ENCODE peak calls at places on chromosome X, in six cellular contexts. C is GM23248, D is DMS 273 treated with DMSO at 0.1 percent for 48 hours, I is brain microvascular endothelial cell, L is WERI-Rb-1, G is NCI-H2029. K is an unnamed sample.

GRCh38 chrX:144379156-144379555 is 495.3 kb downstream of the UBE2NL start:
- DNase-seq in C (no peak), D (no peak), I (no peak), L (no peak), G (no peak), K (no peak)

GRCh38 chrX:53682885-53683555 is 3.5 kb downstream of the HUWE1 start:
- DNase-seq in C (peak), D (no peak), I (peak), L (peak), G (peak), K (peak)

GRCh38 chrX:101287402-101287801 is 3.7 kb downstream of the TAF7L start:
- DNase-seq in C (peak), D (peak), I (peak), L (no peak), G (peak), K (peak)

GRCh38 chrX:70444326-70445196 is at the start of gene DLG3:
- DNase-seq in C (peak), D (no peak), I (no peak), L (peak), G (no peak), K (peak)

GRCh38 chrX:57155171-57155570 is 18.0 kb upstream of the SPIN2A start:
- DNase-seq in C (no peak), D (no peak), I (no peak), L (no peak), G (no peak), K (no peak)

GRCh38 chrX:78066110-78066509 is 37.9 kb upstream of the PGK1 start:
- DNase-seq in C (peak), D (no peak), I (no peak), L (no peak), G (no peak), K (no peak)

GRCh38 chrX:2627272-2627867 is 63.7 kb upstream of the CD99 start:
- DNase-seq in C (peak), D (no peak), I (peak), L (peak), G (no peak), K (peak)

GRCh38 chrX:97159916-97160800 is 276.4 kb downstream of the RPA4 start:
- DNase-seq in C (no peak), D (no peak), I (no peak), L (no peak), G (no peak), K (no peak)

GRCh38 chrX:119189586-119189985 is 46.5 kb upstream of the PGRMC1 start:
- DNase-seq in C (peak), D (peak), I (no peak), L (no peak), G (no peak), K (peak)

GRCh38 chrX:75156537-75156945 is 458 bp upstream of the ABCB7 start:
- DNase-seq in C (peak), D (no peak), I (peak), L (no peak), G (no peak), K (peak)

GRCh38 chrX:16712116-16712824 is at the start of gene CTPS2:
- DNase-seq in C (peak), D (no peak), I (peak), L (peak), G (no peak), K (peak)

GRCh38 chrX:13791559-13791958 is 25.3 kb downstream of the GPM6B start:
- DNase-seq in C (no peak), D (no peak), I (no peak), L (no peak), G (no peak), K (no peak)

GRCh38 chrX:41452972-41453371 is 5.8 kb downstream of the NYX start:
- DNase-seq in C (peak), D (no peak), I (peak), L (no peak), G (no peak), K (peak)

GRCh38 chrX:45524296-45524695 is 323.6 kb upstream of the DIPK2B start:
- DNase-seq in C (no peak), D (no peak), I (peak), L (no peak), G (peak), K (no peak)

GRCh38 chrX:72296991-72297390 is 8.7 kb downstream of the CITED1 start:
- DNase-seq in C (peak), D (no peak), I (no peak), L (no peak), G (no peak), K (no peak)

GRCh38 chrX:2325076-2325784 is 175.5 kb downstream of the DHRSX start:
- DNase-seq in C (no peak), D (no peak), I (peak), L (no peak), G (no peak), K (peak)

GRCh38 chrX:130330706-130331105 is 9.0 kb upstream of the SLC25A14 start:
- DNase-seq in C (peak), D (peak), I (peak), L (peak), G (peak), K (peak)

GRCh38 chrX:40778861-40779575 is 43.7 kb upstream of the MED14 start:
- DNase-seq in C (peak), D (no peak), I (peak), L (no peak), G (no peak), K (no peak)

GRCh38 chrX:130728208-130728607 is 174.8 kb downstream of the ENOX2 start:
- DNase-seq in C (peak), D (no peak), I (no peak), L (no peak), G (no peak), K (peak)

GRCh38 chrX:151779258-151779657 is 44.7 kb downstream of the CNGA2 start:
- DNase-seq in C (no peak), D (no peak), I (no peak), L (no peak), G (no peak), K (no peak)

GRCh38 chrX:153438522-153438921 is 7.3 kb downstream of the TREX2 start:
- DNase-seq in C (peak), D (no peak), I (no peak), L (peak), G (no peak), K (no peak)

GRCh38 chrX:130172127-130172834 is 519 bp downstream of the RAB33A start:
- DNase-seq in C (no peak), D (no peak), I (no peak), L (no peak), G (no peak), K (no peak)

GRCh38 chrX:103157511-103158316 is 57.2 kb upstream of the BEX4 start:
- DNase-seq in C (peak), D (peak), I (peak), L (peak), G (peak), K (peak)

GRCh38 chrX:13293700-13294099 is 26.2 kb downstream of the ATXN3L start:
- DNase-seq in C (no peak), D (no peak), I (no peak), L (no peak), G (no peak), K (no peak)